ENCODE peak calls at places on chromosomes 7 and 10, in five cellular contexts. H is memory B cell, T is dorsolateral prefrontal cortex, J is HS-5, O is neural crest cell. C is an unnamed sample.

GRCh38 chr7:65379318-65379717 is 5.7 kb downstream of the ZNF92 start:
- DNase-seq in H (no peak), T (no peak), J (no peak), O (no peak), C (no peak)

GRCh38 chr7:153381275-153382119 is 621.9 kb downstream of the ACTR3B start:
- DNase-seq in H (no peak), T (no peak), J (no peak), O (no peak), C (no peak)

GRCh38 chr10:63547628-63548356 is 26.6 kb downstream of the REEP3 start:
- DNase-seq in H (no peak), T (no peak), J (no peak), O (no peak), C (no peak)

GRCh38 chr7:29146888-29147609 is 712 bp upstream of the CPVL start:
- DNase-seq in H (no peak), T (no peak), J (no peak), O (no peak), C (no peak)

GRCh38 chr10:12198156-12198555 is 2.2 kb downstream of the CDC123 start:
- DNase-seq in H (no peak), T (no peak), J (no peak), O (no peak), C (no peak)

GRCh38 chr7:131538071-131538790 is 18.2 kb downstream of the PODXL start:
- DNase-seq in H (no peak), T (no peak), J (no peak), O (no peak), C (no peak)

GRCh38 chr7:98521089-98521692 is 95.9 kb upstream of the NPTX2 start:
- DNase-seq in H (no peak), T (no peak), J (no peak), O (no peak), C (no peak)

GRCh38 chr7:18861514-18861913 is 255.9 kb downstream of the TWIST1 start:
- DNase-seq in H (no peak), T (no peak), J (peak), O (no peak), C (no peak)

GRCh38 chr7:77439572-77439971 is 23.4 kb upstream of the GSAP start:
- DNase-seq in H (no peak), T (peak), J (no peak), O (no peak), C (no peak)

C was measured in activated T-cell treated with anti-CD3 and anti-CD28 coated beads for 24 hours.